ENCODE peak calls at places on chromosomes 5 and 9, in five cellular contexts. One of them, this sample, is unnamed. For H3K4me1, the result is how much of the 10 kb centered on the place peaks cover.

GRCh38 chr5:107284822-107285510 is 385.8 kb downstream of the EFNA5 start:
- DNase-seq in hepatocyte: peak
- DNase-seq in CD4-positive, alpha-beta memory T cell: no peak
- DNase-seq in fibroblast of lung: no peak
- DNase-seq in GM23248: no peak
- DNase-seq in this sample: peak

GRCh38 chr9:37324691-37325490 is 97.6 kb upstream of the GRHPR start:
- DNase-seq in GM23248: no peak
- DNase-seq in hepatocyte: no peak
- DNase-seq in CD4-positive, alpha-beta memory T cell: no peak
- DNase-seq in fibroblast of lung: peak
- DNase-seq in this sample: no peak

GRCh38 chr5:139676951-139677367 is 28.8 kb downstream of the CXXC5 start:
- DNase-seq in CD4-positive, alpha-beta memory T cell: no peak
- DNase-seq in GM23248: no peak
- DNase-seq in fibroblast of lung: no peak
- DNase-seq in hepatocyte: no peak
- DNase-seq in this sample: no peak

GRCh38 chr9:17627641-17628040 is 48.8 kb downstream of the SH3GL2 start:
- DNase-seq in hepatocyte: no peak
- DNase-seq in CD4-positive, alpha-beta memory T cell: no peak
- DNase-seq in fibroblast of lung: peak
- DNase-seq in GM23248: no peak
- DNase-seq in this sample: peak

GRCh38 chr9:128047231-128047630 is 19.9 kb downstream of the NAIF1 start:
- DNase-seq in GM23248: no peak
- DNase-seq in hepatocyte: no peak
- DNase-seq in fibroblast of lung: no peak
- DNase-seq in CD4-positive, alpha-beta memory T cell: no peak
- DNase-seq in this sample: no peak

GRCh38 chr5:157516016-157516415 is 56.0 kb downstream of the NIPAL4 start:
- DNase-seq in CD4-positive, alpha-beta memory T cell: no peak
- DNase-seq in hepatocyte: peak
- DNase-seq in fibroblast of lung: peak
- DNase-seq in GM23248: peak
- DNase-seq in this sample: peak

GRCh38 chr5:80930940-80931339 is 29.2 kb upstream of the RASGRF2 start:
- DNase-seq in GM23248: no peak
- DNase-seq in fibroblast of lung: no peak
- DNase-seq in hepatocyte: no peak
- DNase-seq in CD4-positive, alpha-beta memory T cell: no peak
- DNase-seq in this sample: no peak

GRCh38 chr5:66224273-66224672 is 80.2 kb downstream of the SREK1 start:
- DNase-seq in fibroblast of lung: peak
- DNase-seq in GM23248: no peak
- DNase-seq in hepatocyte: no peak
- DNase-seq in CD4-positive, alpha-beta memory T cell: no peak
- DNase-seq in this sample: no peak

GRCh38 chr5:997001-997474 is 11.6 kb upstream of the NKD2 start:
- DNase-seq in GM23248: peak
- DNase-seq in fibroblast of lung: no peak
- DNase-seq in CD4-positive, alpha-beta memory T cell: no peak
- DNase-seq in hepatocyte: peak
- DNase-seq in this sample: no peak

GRCh38 chr5:2721739-2722138 is 29.7 kb downstream of the IRX2 start:
- DNase-seq in fibroblast of lung: no peak
- DNase-seq in hepatocyte: no peak
- DNase-seq in GM23248: no peak
- DNase-seq in CD4-positive, alpha-beta memory T cell: no peak
- DNase-seq in this sample: no peak

GRCh38 chr9:70668751-70669150 is 254.3 kb upstream of the KLF9 start:
- DNase-seq in GM23248: peak
- DNase-seq in hepatocyte: no peak
- DNase-seq in fibroblast of lung: no peak
- DNase-seq in CD4-positive, alpha-beta memory T cell: no peak
- DNase-seq in this sample: no peak

GRCh38 chr5:160929906-160930305 is 77.9 kb upstream of the ATP10B start:
- DNase-seq in hepatocyte: no peak
- DNase-seq in fibroblast of lung: no peak
- DNase-seq in GM23248: no peak
- DNase-seq in CD4-positive, alpha-beta memory T cell: no peak
- DNase-seq in this sample: no peak

GRCh38 chr9:37191403-37192089 is 71.2 kb downstream of the ZCCHC7 start:
- DNase-seq in fibroblast of lung: no peak
- DNase-seq in hepatocyte: no peak
- DNase-seq in GM23248: no peak
- DNase-seq in CD4-positive, alpha-beta memory T cell: no peak
- DNase-seq in this sample: no peak

GRCh38 chr9:88818495-88819201 is 172.6 kb upstream of the S1PR3 start:
- DNase-seq in CD4-positive, alpha-beta memory T cell: no peak
- DNase-seq in GM23248: peak
- DNase-seq in fibroblast of lung: peak
- DNase-seq in hepatocyte: no peak
- DNase-seq in this sample: peak

GRCh38 chr5:157371655-157372471 is 88.2 kb upstream of the NIPAL4 start:
- DNase-seq in hepatocyte: no peak
- DNase-seq in CD4-positive, alpha-beta memory T cell: no peak
- DNase-seq in GM23248: peak
- DNase-seq in fibroblast of lung: peak
- DNase-seq in this sample: peak

GRCh38 chr5:122576266-122577016 is 198.4 kb upstream of the SNX2 start:
- DNase-seq in CD4-positive, alpha-beta memory T cell: no peak
- DNase-seq in GM23248: no peak
- DNase-seq in fibroblast of lung: no peak
- DNase-seq in hepatocyte: no peak
- DNase-seq in this sample: no peak

GRCh38 chr5:141839015-141839513 is 39.1 kb downstream of the PCDH1 start:
- DNase-seq in fibroblast of lung: no peak
- DNase-seq in hepatocyte: no peak
- DNase-seq in GM23248: peak
- DNase-seq in CD4-positive, alpha-beta memory T cell: no peak
- DNase-seq in this sample: no peak

GRCh38 chr5:105773241-105773640 is 1897.5 kb downstream of the EFNA5 start:
- DNase-seq in GM23248: no peak
- DNase-seq in hepatocyte: no peak
- DNase-seq in fibroblast of lung: no peak
- DNase-seq in CD4-positive, alpha-beta memory T cell: no peak
- DNase-seq in this sample: no peak

GRCh38 chr9:133137451-133138231 is 16.6 kb upstream of the RALGDS start:
- DNase-seq in hepatocyte: no peak
- DNase-seq in fibroblast of lung: no peak
- DNase-seq in GM23248: no peak
- DNase-seq in CD4-positive, alpha-beta memory T cell: no peak
- DNase-seq in this sample: no peak

GRCh38 chr5:6762697-6763096 is 49.5 kb downstream of the TENT4A start:
- DNase-seq in GM23248: no peak
- DNase-seq in CD4-positive, alpha-beta memory T cell: no peak
- DNase-seq in hepatocyte: no peak
- DNase-seq in fibroblast of lung: no peak
- DNase-seq in this sample: no peak

GRCh38 chr5:71937906-71938698 is 169.2 kb upstream of the MAP1B start:
- DNase-seq in fibroblast of lung: no peak
- DNase-seq in CD4-positive, alpha-beta memory T cell: no peak
- DNase-seq in GM23248: no peak
- DNase-seq in hepatocyte: no peak
- DNase-seq in this sample: no peak

GRCh38 chr5:97838214-97838613 is 655.2 kb upstream of the RIOK2 start:
- DNase-seq in CD4-positive, alpha-beta memory T cell: no peak
- DNase-seq in hepatocyte: no peak
- DNase-seq in GM23248: peak
- DNase-seq in fibroblast of lung: peak
- DNase-seq in this sample: peak

GRCh38 chr9:36840895-36841536 is 193.1 kb downstream of the PAX5 start:
- DNase-seq in hepatocyte: no peak
- DNase-seq in GM23248: peak
- DNase-seq in CD4-positive, alpha-beta memory T cell: no peak
- DNase-seq in fibroblast of lung: no peak
- DNase-seq in this sample: no peak

GRCh38 chr9:89309608-89310485 is 1.1 kb upstream of the CKS2 start:
- DNase-seq in GM23248: peak
- DNase-seq in CD4-positive, alpha-beta memory T cell: no peak
- DNase-seq in hepatocyte: peak
- DNase-seq in fibroblast of lung: no peak
- DNase-seq in this sample: no peak

GRCh38 chr5:29697786-29698414 is 1495.6 kb upstream of the CDH6 start:
- DNase-seq in GM23248: no peak
- DNase-seq in hepatocyte: peak
- DNase-seq in fibroblast of lung: no peak
- DNase-seq in CD4-positive, alpha-beta memory T cell: no peak
- DNase-seq in this sample: no peak

GRCh38 chr9:89723696-89724095 is 118.9 kb downstream of the GADD45G start:
- DNase-seq in fibroblast of lung: peak
- DNase-seq in GM23248: no peak
- DNase-seq in CD4-positive, alpha-beta memory T cell: no peak
- DNase-seq in hepatocyte: no peak
- DNase-seq in this sample: no peak

GRCh38 chr5:68409259-68409658 is 193.7 kb downstream of the PIK3R1 start:
- DNase-seq in GM23248: peak
- DNase-seq in hepatocyte: no peak
- DNase-seq in CD4-positive, alpha-beta memory T cell: no peak
- DNase-seq in fibroblast of lung: peak
- DNase-seq in this sample: peak

GRCh38 chr5:19229210-19229835 is 758.7 kb downstream of the CDH18 start:
- DNase-seq in fibroblast of lung: no peak
- DNase-seq in GM23248: no peak
- DNase-seq in CD4-positive, alpha-beta memory T cell: no peak
- DNase-seq in hepatocyte: no peak
- DNase-seq in this sample: no peak

GRCh38 chr5:65742565-65743231 is 20.7 kb downstream of the NLN start:
- DNase-seq in fibroblast of lung: peak
- DNase-seq in CD4-positive, alpha-beta memory T cell: peak
- DNase-seq in hepatocyte: peak
- DNase-seq in GM23248: peak
- DNase-seq in this sample: peak

GRCh38 chr5:168600409-168600808 is 21.2 kb upstream of the PANK3 start:
- DNase-seq in GM23248: no peak
- DNase-seq in hepatocyte: peak
- DNase-seq in CD4-positive, alpha-beta memory T cell: no peak
- DNase-seq in fibroblast of lung: no peak
- DNase-seq in this sample: no peak

GRCh38 chr5:87649455-87649854 is 236.7 kb upstream of the CCNH start:
- DNase-seq in GM23248: no peak
- DNase-seq in CD4-positive, alpha-beta memory T cell: no peak
- DNase-seq in hepatocyte: no peak
- DNase-seq in fibroblast of lung: no peak
- DNase-seq in this sample: no peak

GRCh38 chr9:14441976-14442651 is 128.2 kb upstream of the NFIB start:
- DNase-seq in CD4-positive, alpha-beta memory T cell: no peak
- DNase-seq in fibroblast of lung: no peak
- DNase-seq in GM23248: peak
- DNase-seq in hepatocyte: peak
- DNase-seq in this sample: peak

GRCh38 chr9:71929791-71930440 is 18.5 kb downstream of the C9orf85 start:
- DNase-seq in CD4-positive, alpha-beta memory T cell: no peak
- DNase-seq in GM23248: peak
- DNase-seq in hepatocyte: no peak
- DNase-seq in fibroblast of lung: no peak
- DNase-seq in this sample: peak

GRCh38 chr9:124365045-124365444 is 50.2 kb downstream of the PSMB7 start:
- DNase-seq in fibroblast of lung: no peak
- DNase-seq in CD4-positive, alpha-beta memory T cell: no peak
- DNase-seq in hepatocyte: no peak
- DNase-seq in GM23248: no peak
- DNase-seq in this sample: no peak

GRCh38 chr5:167442922-167443321 is 848.5 kb upstream of the WWC1 start:
- DNase-seq in CD4-positive, alpha-beta memory T cell: no peak
- DNase-seq in fibroblast of lung: peak
- DNase-seq in GM23248: peak
- DNase-seq in hepatocyte: no peak
- DNase-seq in this sample: no peak

GRCh38 chr9:136602193-136602885 is 56.5 kb upstream of the NOTCH1 start:
- DNase-seq in CD4-positive, alpha-beta memory T cell: no peak
- DNase-seq in hepatocyte: no peak
- DNase-seq in fibroblast of lung: no peak
- DNase-seq in GM23248: no peak
- DNase-seq in this sample: no peak
- H3K4me1 ChIP-seq in CD4-positive, alpha-beta memory T cell: under half
- H3K4me1 ChIP-seq in hepatocyte: under half
- H3K4me1 ChIP-seq in fibroblast of lung: under half
- H3K4me1 ChIP-seq in GM23248: under half
- H3K4me1 ChIP-seq in this sample: under half

GRCh38 chr5:177374211-177374610 is 10.0 kb upstream of the SLC34A1 start:
- DNase-seq in GM23248: no peak
- DNase-seq in fibroblast of lung: no peak
- DNase-seq in hepatocyte: no peak
- DNase-seq in CD4-positive, alpha-beta memory T cell: no peak
- DNase-seq in this sample: no peak
- H3K4me1 ChIP-seq in GM23248: under half
- H3K4me1 ChIP-seq in fibroblast of lung: under half
- H3K4me1 ChIP-seq in hepatocyte: under half
- H3K4me1 ChIP-seq in CD4-positive, alpha-beta memory T cell: half or more
- H3K4me1 ChIP-seq in this sample: under half

GRCh38 chr9:91840469-91840868 is 109.6 kb downstream of the ROR2 start:
- DNase-seq in hepatocyte: no peak
- DNase-seq in GM23248: no peak
- DNase-seq in fibroblast of lung: no peak
- DNase-seq in CD4-positive, alpha-beta memory T cell: no peak
- DNase-seq in this sample: no peak

GRCh38 chr9:91841591-91841990 is 108.4 kb downstream of the ROR2 start:
- DNase-seq in CD4-positive, alpha-beta memory T cell: no peak
- DNase-seq in hepatocyte: no peak
- DNase-seq in fibroblast of lung: no peak
- DNase-seq in GM23248: no peak
- DNase-seq in this sample: no peak

GRCh38 chr9:91842358-91842757 is 107.7 kb downstream of the ROR2 start:
- DNase-seq in CD4-positive, alpha-beta memory T cell: no peak
- DNase-seq in hepatocyte: no peak
- DNase-seq in GM23248: no peak
- DNase-seq in fibroblast of lung: no peak
- DNase-seq in this sample: no peak

GRCh38 chr9:91839926-91840464 is 110.0 kb downstream of the ROR2 start:
- DNase-seq in GM23248: no peak
- DNase-seq in hepatocyte: no peak
- DNase-seq in CD4-positive, alpha-beta memory T cell: no peak
- DNase-seq in fibroblast of lung: no peak
- DNase-seq in this sample: no peak

DNA sequence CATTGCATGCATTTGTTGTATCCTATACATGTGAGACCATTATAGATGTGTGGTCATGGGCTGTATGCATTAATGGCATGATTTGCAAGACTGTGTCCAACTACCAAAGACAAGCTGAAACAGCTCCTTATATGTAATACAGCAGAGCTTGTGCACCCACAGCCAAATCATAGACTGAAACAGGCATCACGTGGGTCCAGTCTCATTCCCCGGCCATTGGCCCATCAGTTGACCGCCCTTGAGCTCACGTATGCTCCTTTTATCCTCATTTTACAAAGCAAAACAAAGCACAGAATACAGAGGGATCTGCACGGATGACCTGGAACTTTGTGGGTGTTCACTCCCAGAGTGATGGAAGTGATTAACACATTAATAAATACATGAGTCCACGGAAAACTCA is 109.1 kb downstream of the ROR2 start:
- DNase-seq in CD4-positive, alpha-beta memory T cell: no peak
- DNase-seq in hepatocyte: no peak
- DNase-seq in fibroblast of lung: no peak
- DNase-seq in GM23248: no peak
- DNase-seq in this sample: no peak
- H3K4me1 ChIP-seq in CD4-positive, alpha-beta memory T cell: under half
- H3K4me1 ChIP-seq in hepatocyte: half or more
- H3K4me1 ChIP-seq in fibroblast of lung: under half
- H3K4me1 ChIP-seq in GM23248: under half
- H3K4me1 ChIP-seq in this sample: under half

GRCh38 chr9:129861447-129861827 is 26.2 kb downstream of the USP20 start:
- DNase-seq in GM23248: no peak
- DNase-seq in hepatocyte: no peak
- DNase-seq in fibroblast of lung: no peak
- DNase-seq in CD4-positive, alpha-beta memory T cell: no peak
- DNase-seq in this sample: no peak
- H3K4me1 ChIP-seq in GM23248: under half
- H3K4me1 ChIP-seq in hepatocyte: under half
- H3K4me1 ChIP-seq in fibroblast of lung: under half
- H3K4me1 ChIP-seq in CD4-positive, alpha-beta memory T cell: half or more
- H3K4me1 ChIP-seq in this sample: under half

This sample was measured in IMR-90.